ENCODE peak calls at places on chromosomes 1 and 21, in four cellular contexts. D is K562, T is IMR-90, Z is endothelial cell of umbilical vein. P is an unnamed sample.

GRCh38 chr1:154810571-154810970 is 59.5 kb downstream of the KCNN3 start:
- DNase-seq in D (no peak), T (no peak), Z (no peak), P (no peak)

GRCh38 chr1:63523738-63524137 is 413 bp downstream of the EFCAB7 start:
- DNase-seq in D (peak; percentile 8), T (no peak), Z (no peak), P (no peak)

GRCh38 chr21:23887709-23888303 is 1719.5 kb downstream of the MRPL39 start:
- DNase-seq in D (no peak), T (no peak), Z (no peak), P (no peak)

GRCh38 chr1:19938502-19938901 is 15.1 kb upstream of the PLA2G2E start:
- DNase-seq in D (no peak), T (no peak), Z (no peak), P (no peak)

GRCh38 chr21:46375560-46376230 is 51.7 kb downstream of the PCNT start:
- DNase-seq in D (no peak), T (no peak), Z (no peak), P (no peak)

GRCh38 chr1:163128282-163128681 is 59.1 kb downstream of the RGS4 start:
- DNase-seq in D (no peak), T (no peak), Z (no peak), P (no peak)

GRCh38 chr1:85137660-85138059 is 63.2 kb downstream of the SYDE2 start:
- DNase-seq in D (no peak), T (no peak), Z (no peak), P (no peak)

GRCh38 chr1:26838474-26839338 is 12.2 kb downstream of the ZDHHC18 start:
- DNase-seq in D (no peak), T (no peak), Z (no peak), P (no peak)

GRCh38 chr1:236489710-236490377 is 33.9 kb upstream of the LGALS8 start:
- DNase-seq in D (peak; percentile 62), T (peak; percentile 55), Z (peak; percentile 37), P (no peak)

GRCh38 chr1:68506386-68506785 is 9.5 kb upstream of the DEPDC1 start:
- DNase-seq in D (no peak), T (peak; percentile 5), Z (no peak), P (no peak)

GRCh38 chr21:45948576-45949141 is 32.9 kb upstream of the COL6A1 start:
- DNase-seq in D (peak; percentile 75), T (no peak), Z (no peak), P (no peak)

GRCh38 chr1:51469518-51469917 is 49.5 kb downstream of the EPS15 start:
- DNase-seq in D (no peak), T (no peak), Z (no peak), P (no peak)

GRCh38 chr1:97820470-97821188 is 100.2 kb downstream of the DPYD start:
- DNase-seq in D (no peak), T (peak; percentile 58), Z (peak; percentile 62), P (peak; percentile 43)

GRCh38 chr1:6770727-6771567 is 14.3 kb upstream of the CAMTA1 start:
- DNase-seq in D (no peak), T (peak; percentile 50), Z (no peak), P (peak; percentile 6)

GRCh38 chr1:36525166-36525565 is 42.5 kb upstream of the CSF3R start:
- DNase-seq in D (no peak), T (no peak), Z (no peak), P (no peak)

GRCh38 chr1:26597629-26598039 is 68.1 kb downstream of the RPS6KA1 start:
- DNase-seq in D (peak; percentile 65), T (peak; percentile 63), Z (peak; percentile 72), P (peak; percentile 36)

GRCh38 chr1:169003864-169004516 is 102.5 kb upstream of the ATP1B1 start:
- DNase-seq in D (no peak), T (no peak), Z (peak; percentile 69), P (peak; percentile 1)

GRCh38 chr1:63858153-63858552 is 84.3 kb downstream of the ROR1 start:
- DNase-seq in D (no peak), T (no peak), Z (no peak), P (no peak)

GRCh38 chr1:78367700-78368099 is 123.1 kb upstream of the PTGFR start:
- DNase-seq in D (no peak), T (no peak), Z (no peak), P (no peak)

GRCh38 chr1:203085528-203086406 is at the start of gene MYOG:
- DNase-seq in D (no peak), T (no peak), Z (no peak), P (peak; percentile 15)

GRCh38 chr1:240109920-240110685 is 18.4 kb downstream of the FMN2 start:
- DNase-seq in D (no peak), T (no peak), Z (no peak), P (no peak)

GRCh38 chr1:42807056-42807668 is 9.8 kb upstream of the ERMAP start:
- DNase-seq in D (no peak), T (no peak), Z (no peak), P (no peak)

DNA sequence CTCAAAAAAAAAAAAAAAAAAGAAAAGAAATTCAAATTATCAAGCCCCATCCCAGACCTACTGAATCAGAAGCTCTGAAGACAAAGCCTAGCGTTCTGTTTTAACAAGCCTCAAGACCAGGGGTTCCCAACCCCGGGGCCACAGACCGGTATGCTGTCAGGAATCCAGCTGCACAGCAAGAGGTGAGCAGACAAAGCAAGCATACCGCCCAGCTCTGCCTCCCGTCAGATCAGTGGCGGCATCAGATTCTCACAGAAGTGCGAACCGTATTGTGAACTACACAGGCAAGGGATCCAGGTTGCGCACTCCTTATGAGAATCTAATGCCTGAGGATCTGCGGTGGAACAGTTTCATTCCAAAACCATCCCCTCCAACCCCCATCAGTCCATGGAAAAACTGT is 57.8 kb upstream of the RASAL2 start:
- DNase-seq in D (no peak), T (no peak), Z (no peak), P (no peak)
- H3K4me1 ChIP-seq in D (no peaks in the 10 kb centered on the region), T (no peaks in the 10 kb centered on the region), Z (peaks cover 7% of the 10 kb centered on the region), P (peaks cover 29% of the 10 kb centered on the region)

DNA sequence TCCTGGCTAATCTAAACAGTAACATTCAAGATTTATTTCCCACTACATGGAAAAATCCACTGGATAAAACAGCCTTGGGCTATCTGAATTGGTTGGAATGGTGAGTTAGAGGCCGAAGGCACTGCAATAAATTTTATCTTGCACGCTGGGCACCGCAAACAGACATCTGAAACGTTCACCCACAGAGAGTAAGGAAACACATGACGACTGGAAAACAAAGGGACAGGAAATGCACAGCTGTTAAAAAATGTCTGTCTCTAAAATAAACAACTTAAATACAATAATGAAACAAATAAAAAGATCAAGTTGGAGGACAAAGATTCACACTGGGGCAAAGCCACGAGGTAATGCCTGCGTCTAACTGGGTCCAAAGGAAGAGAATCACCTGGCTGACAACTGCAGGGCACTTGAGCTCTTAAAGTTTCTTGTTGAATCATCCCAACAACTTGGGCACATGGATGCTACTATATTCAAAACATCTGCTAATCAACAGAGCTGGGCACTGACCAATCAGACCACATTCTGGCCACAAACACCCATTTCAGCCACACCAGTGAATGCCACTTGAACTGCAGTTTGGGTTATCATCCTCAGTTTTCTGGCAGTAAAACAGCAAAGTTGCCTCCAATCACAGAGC is 51.2 kb downstream of the ABCA4 start:
- DNase-seq in D (no peak), T (peak; percentile 31), Z (peak; percentile 94), P (no peak)
- H3K4me2 ChIP-seq in D (no peak overlapping the region), T (no peak overlapping the region), Z (peak overlapping the region; percentile 33), P (peak overlapping the region; percentile 55)

DNA sequence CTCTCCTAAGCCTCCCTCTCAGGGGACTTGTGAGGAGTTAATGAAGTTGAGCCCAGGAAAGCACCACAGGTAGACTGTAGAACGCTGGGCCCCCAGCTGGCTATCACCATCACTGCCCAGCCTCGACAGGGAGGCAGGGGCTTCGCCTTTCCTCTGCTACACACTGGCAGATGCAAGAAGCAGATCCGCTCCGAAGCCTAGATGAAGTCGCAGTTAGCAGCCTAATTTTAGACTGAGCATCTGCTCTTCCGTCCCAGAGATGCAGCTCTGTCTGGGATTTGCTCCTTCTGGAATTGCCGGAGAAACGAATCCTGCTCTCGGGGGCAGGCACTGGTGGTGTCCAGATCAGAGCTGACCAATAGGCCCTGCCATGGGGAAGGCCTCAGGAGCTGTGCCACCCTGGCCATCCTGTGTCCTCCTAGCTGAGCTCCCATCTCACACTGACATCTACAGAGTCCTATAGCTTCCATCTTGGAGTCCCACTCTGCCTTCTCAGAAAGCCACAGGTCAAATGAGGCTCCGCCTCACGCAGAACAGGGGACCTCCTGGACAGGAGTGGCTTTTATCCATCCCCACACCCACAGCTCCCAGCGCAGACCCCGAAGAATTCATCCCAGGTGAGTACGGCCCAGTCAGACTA is 186.8 kb upstream of the EDN2 start:
- DNase-seq in D (no peak), T (no peak), Z (no peak), P (no peak)
- H3K4me1 ChIP-seq in D (no peaks in the 10 kb centered on the region), T (peaks cover 43% of the 10 kb centered on the region), Z (no peaks in the 10 kb centered on the region), P (peaks cover 74% of the 10 kb centered on the region)

GRCh38 chr1:160681891-160682140 is 29.8 kb downstream of the CD48 start:
- DNase-seq in D (no peak), T (no peak), Z (no peak), P (no peak)
- H3K4me2 ChIP-seq in D (peak overlapping the region; percentile 29), T (no peak overlapping the region), Z (no peak overlapping the region), P (no peak overlapping the region)

GRCh38 chr1:38030596-38031512 is 15.7 kb downstream of the POU3F1 start:
- DNase-seq in D (no peak), T (no peak), Z (no peak), P (no peak)

GRCh38 chr1:38029725-38030511 is 16.7 kb downstream of the POU3F1 start:
- DNase-seq in D (no peak), T (peak; percentile 62), Z (peak; percentile 79), P (peak; percentile 77)

GRCh38 chr1:38028671-38029070 is 16.1 kb downstream of the UTP11 start:
- DNase-seq in D (no peak), T (no peak), Z (no peak), P (no peak)

GRCh38 chr1:38028105-38028591 is 15.6 kb downstream of the UTP11 start:
- DNase-seq in D (no peak), T (no peak), Z (no peak), P (no peak)

DNA sequence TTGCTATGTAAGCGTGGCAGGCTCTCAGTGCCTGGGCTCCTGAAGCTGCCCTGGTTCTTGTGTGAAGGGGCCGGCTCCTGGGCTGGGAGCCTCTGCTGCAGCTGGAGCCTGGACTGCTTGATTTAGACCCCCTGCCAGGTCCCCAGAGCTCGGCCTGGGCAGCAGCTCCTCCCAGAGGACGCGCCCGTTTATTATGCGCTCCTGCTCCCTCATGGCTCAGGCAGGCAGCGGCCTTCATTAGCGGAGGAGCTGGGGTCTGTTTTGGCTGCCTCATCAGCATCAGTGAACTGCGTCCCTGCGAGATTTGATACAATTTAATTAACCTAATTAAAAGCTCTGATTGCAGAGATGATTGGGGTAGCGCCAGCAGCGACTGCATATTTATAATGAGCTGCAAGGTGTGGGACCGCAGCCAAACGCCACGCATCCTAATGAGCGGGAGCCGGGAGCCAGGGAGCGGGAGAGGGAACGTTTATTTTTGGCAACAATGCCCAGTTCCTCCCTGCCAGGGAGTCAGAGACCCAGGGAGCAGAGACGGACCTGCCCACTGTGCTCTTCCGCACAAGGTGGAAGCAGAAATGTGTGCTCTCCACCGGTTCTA is 16.6 kb downstream of the UTP11 start:
- DNase-seq in D (peak; percentile 44), T (no peak), Z (no peak), P (no peak)
- H3K4me1 ChIP-seq in D (peaks cover 10% of the 10 kb centered on the region), T (peaks cover 18% of the 10 kb centered on the region), Z (peaks cover 40% of the 10 kb centered on the region), P (peaks cover 48% of the 10 kb centered on the region)